ENCODE peak calls at places on chromosome 11, in four cellular contexts. X, Z, K and W are unnamed samples. For H3K4me1 and H3K9me3, the result is how much of the 10 kb centered on the place peaks cover.

GRCh38 chr11:22666700-22667439 is 459 bp downstream of the GAS2 start:
- DNase-seq in X (peak), Z (peak), K (peak), W (no peak)

GRCh38 chr11:7512525-7513209 is 1.1 kb upstream of the PPFIBP2 start:
- DNase-seq in X (no peak), Z (peak), K (no peak), W (no peak)

GRCh38 chr11:48006301-48006992 is 26.1 kb downstream of the PTPRJ start:
- DNase-seq in X (peak), Z (no peak), K (no peak), W (no peak)

GRCh38 chr11:131537196-131537595 is 166.8 kb downstream of the NTM start:
- DNase-seq in X (no peak), Z (no peak), K (no peak), W (no peak)

GRCh38 chr11:27158763-27159679 is 118.4 kb downstream of the BBOX1 start:
- DNase-seq in X (peak), Z (peak), K (peak), W (no peak)

GRCh38 chr11:72924568-72925190 is 110.5 kb downstream of the ATG16L2 start:
- DNase-seq in X (peak), Z (no peak), K (no peak), W (no peak)

GRCh38 chr11:120125509-120125908 is 12.4 kb downstream of the TRIM29 start:
- DNase-seq in X (no peak), Z (no peak), K (no peak), W (no peak)

GRCh38 chr11:33869511-33870422 is 22.1 kb downstream of the LMO2 start:
- DNase-seq in X (peak), Z (peak), K (peak), W (no peak)

GRCh38 chr11:60887531-60887930 is 18.9 kb downstream of the PRPF19 start:
- DNase-seq in X (peak), Z (peak), K (peak), W (no peak)

GRCh38 chr11:24351179-24351578 is 145.7 kb upstream of the LUZP2 start:
- DNase-seq in X (no peak), Z (no peak), K (no peak), W (no peak)

GRCh38 chr11:117316197-117316961 is at the start of gene BACE1:
- DNase-seq in X (peak), Z (peak), K (peak), W (no peak)

GRCh38 chr11:65384301-65384889 is 1.9 kb upstream of the SLC25A45 start:
- DNase-seq in X (peak), Z (no peak), K (no peak), W (no peak)

GRCh38 chr11:63010934-63011439 is 4.7 kb downstream of the SLC22A8 start:
- DNase-seq in X (no peak), Z (no peak), K (no peak), W (no peak)

GRCh38 chr11:78714539-78714938 is 139.9 kb upstream of the NARS2 start:
- DNase-seq in X (no peak), Z (no peak), K (no peak), W (no peak)

GRCh38 chr11:26944866-26945664 is 48.8 kb upstream of the FIBIN start:
- DNase-seq in X (peak), Z (no peak), K (no peak), W (no peak)

GRCh38 chr11:19200410-19201201 is 1.2 kb downstream of the CSRP3 start:
- DNase-seq in X (peak), Z (no peak), K (no peak), W (no peak)

GRCh38 chr11:75588067-75588481 is 26.0 kb downstream of the SERPINH1 start:
- DNase-seq in X (no peak), Z (no peak), K (no peak), W (no peak)

GRCh38 chr11:8714622-8715225 is 32.1 kb downstream of the RPL27A start:
- DNase-seq in X (peak), Z (no peak), K (no peak), W (no peak)
- H3K4me1 ChIP-seq in X (under half), Z (under half), K (under half), W (under half)

DNA sequence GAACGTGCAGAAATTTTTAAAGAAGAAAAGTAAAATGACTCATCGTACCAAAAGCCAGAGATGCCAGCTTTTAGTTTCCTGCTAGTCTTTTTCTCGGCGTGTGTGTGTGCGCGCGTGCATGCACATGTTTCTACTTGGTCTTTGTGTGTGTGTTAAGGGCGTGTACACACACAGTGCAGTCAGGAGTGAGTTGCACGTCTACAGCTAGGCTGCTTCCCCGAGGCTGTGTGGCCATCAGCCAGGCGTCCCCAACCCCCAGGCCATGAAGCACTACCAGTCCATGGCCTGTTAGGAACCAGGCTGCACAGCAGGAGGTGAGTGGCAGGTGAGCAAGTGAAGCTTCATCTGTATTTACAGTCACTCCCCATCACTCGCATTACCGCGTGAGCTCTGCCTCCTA is 36.4 kb downstream of the KCNQ1 start:
- DNase-seq in X (no peak), Z (no peak), K (no peak), W (no peak)
- H3K9me3 ChIP-seq in X (under half), Z (under half), K (under half), W (under half)

GRCh38 chr11:44781697-44782096 is 54.9 kb downstream of the TSPAN18 start:
- DNase-seq in X (no peak), Z (no peak), K (no peak), W (no peak)
- H3K4me1 ChIP-seq in X (under half), Z (under half), K (under half), W (under half)

GRCh38 chr11:3357994-3358676 is 20.8 kb downstream of the ZNF195 start:
- DNase-seq in X (no peak), Z (no peak), K (no peak), W (no peak)
- H3K9me3 ChIP-seq in X (under half), Z (under half), K (under half), W (half or more)